ENCODE peak calls at places on chromosomes 11 and 22, in eight cellular contexts. Y is heart right ventricle, K is GM12878, L is AG04450, T is mucosa of descending colon, E is tibial nerve, X is AG10803, Q is lower lobe of right lung. N is an unnamed sample.

GRCh38 chr11:28195449-28195848 is 87.3 kb downstream of the METTL15 start:
- DNase-seq in Y (no peak), K (no peak), L (no peak), T (no peak), E (no peak), X (no peak), Q (no peak), N (no peak)

GRCh38 chr11:36490026-36490806 is 19.9 kb downstream of the TRAF6 start:
- DNase-seq in Y (no peak), K (no peak), L (no peak), T (no peak), E (no peak), X (no peak), Q (no peak), N (no peak)

GRCh38 chr22:45503816-45504702 is 1.4 kb downstream of the FBLN1 start:
- DNase-seq in Y (no peak), K (no peak), L (no peak), T (no peak), E (no peak), X (peak), Q (peak), N (no peak)

GRCh38 chr22:34111210-34111824 is 191.0 kb upstream of the LARGE1 start:
- DNase-seq in Y (peak), K (no peak), L (no peak), T (no peak), E (no peak), X (peak), Q (no peak), N (no peak)

GRCh38 chr11:11620251-11620965 is 1.4 kb downstream of the GALNT18 start:
- DNase-seq in Y (peak), K (no peak), L (no peak), T (peak), E (no peak), X (no peak), Q (peak), N (no peak)

GRCh38 chr22:39170825-39171622 is 18.5 kb upstream of the CBX7 start:
- DNase-seq in Y (peak), K (peak), L (peak), T (peak), E (peak), X (peak), Q (peak), N (no peak)

GRCh38 chr22:41499624-41500280 is 30.8 kb downstream of the ACO2 start:
- DNase-seq in Y (no peak), K (no peak), L (no peak), T (no peak), E (no peak), X (no peak), Q (no peak), N (no peak)

GRCh38 chr22:35352214-35353111 is 28.4 kb upstream of the HMOX1 start:
- DNase-seq in Y (peak), K (no peak), L (no peak), T (peak), E (peak), X (peak), Q (peak), N (no peak)

GRCh38 chr22:24086310-24086709 is 75.2 kb downstream of the CABIN1 start:
- DNase-seq in Y (no peak), K (no peak), L (no peak), T (no peak), E (no peak), X (no peak), Q (peak), N (no peak)

GRCh38 chr22:46373838-46374662 is 38.5 kb downstream of the TRMU start:
- DNase-seq in Y (no peak), K (peak), L (no peak), T (peak), E (no peak), X (no peak), Q (no peak), N (no peak)

GRCh38 chr11:118436639-118437045 is 350 bp downstream of the KMT2A start:
- DNase-seq in Y (no peak), K (no peak), L (no peak), T (peak), E (no peak), X (no peak), Q (peak), N (no peak)

DNA sequence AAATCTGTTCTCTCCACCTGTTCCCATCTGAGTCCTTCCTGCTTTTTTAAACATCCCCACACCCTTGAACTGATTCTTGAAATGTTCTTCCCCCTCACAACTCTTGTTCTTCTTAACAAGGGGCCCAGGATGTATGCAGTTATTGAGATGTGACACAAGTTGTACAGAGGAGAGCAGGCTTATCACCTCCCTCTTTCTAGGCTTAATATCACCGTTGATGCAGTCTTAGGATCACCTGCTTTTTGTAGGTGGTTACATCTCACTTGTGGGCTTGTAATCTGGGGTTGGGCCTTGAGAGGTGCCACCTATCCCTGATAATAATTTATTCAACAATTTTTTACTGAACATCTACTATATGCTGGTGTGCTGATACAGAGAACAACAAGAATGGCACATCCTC is 6.2 kb downstream of the CRYBB3 start:
- DNase-seq in Y (no peak), K (no peak), L (no peak), T (no peak), E (no peak), X (no peak), Q (no peak), N (no peak)
- H3K4me3 ChIP-seq in Y (no peak), K (no peak), L (no peak), T (no peak), E (no peak), X (no peak), Q (no peak), N (no peak)

DNA sequence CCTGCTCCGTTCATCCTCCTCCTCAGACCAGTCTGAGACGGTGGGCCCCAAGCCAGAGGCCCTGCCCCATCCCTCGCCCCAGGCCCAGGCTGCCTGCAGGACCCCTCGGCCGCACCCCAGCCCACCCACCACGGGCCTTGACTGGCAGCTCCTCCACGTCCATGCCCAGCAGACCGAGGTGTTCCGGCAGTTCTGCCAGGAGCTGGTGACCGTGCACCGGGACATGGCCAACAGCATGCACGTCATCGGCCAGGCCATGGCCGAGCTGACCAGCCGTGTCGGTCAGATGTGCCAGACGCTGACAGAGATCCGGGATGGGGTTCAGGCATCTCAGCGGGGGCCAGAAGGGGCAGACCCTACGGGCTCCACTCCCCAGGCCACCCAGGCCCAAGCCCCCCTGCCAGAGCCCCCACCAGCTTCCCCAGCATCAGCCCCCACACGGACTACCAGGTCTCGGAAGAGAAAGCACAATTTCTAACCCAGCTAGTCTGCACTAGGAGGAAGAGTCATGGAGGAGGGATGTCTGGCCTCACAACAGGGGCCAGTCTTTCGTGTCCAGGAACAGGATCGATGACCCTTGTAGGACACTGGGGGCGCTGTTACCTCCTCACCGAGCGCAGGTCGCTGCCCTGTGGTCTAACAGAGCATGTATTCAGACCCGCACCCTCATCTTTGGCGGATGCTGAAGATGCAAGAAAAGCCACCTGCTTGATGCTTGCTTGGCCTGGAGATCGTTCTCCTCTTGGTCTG is 66.3 kb downstream of the PRDM11 start:
- DNase-seq in Y (no peak), K (no peak), L (no peak), T (no peak), E (no peak), X (no peak), Q (no peak), N (no peak)
- TF ChIP-seq CTCF in Y (no peak), K (peak), L (peak), T (no peak), E (no peak), X (no peak), Q (no peak), N (no peak)

DNA sequence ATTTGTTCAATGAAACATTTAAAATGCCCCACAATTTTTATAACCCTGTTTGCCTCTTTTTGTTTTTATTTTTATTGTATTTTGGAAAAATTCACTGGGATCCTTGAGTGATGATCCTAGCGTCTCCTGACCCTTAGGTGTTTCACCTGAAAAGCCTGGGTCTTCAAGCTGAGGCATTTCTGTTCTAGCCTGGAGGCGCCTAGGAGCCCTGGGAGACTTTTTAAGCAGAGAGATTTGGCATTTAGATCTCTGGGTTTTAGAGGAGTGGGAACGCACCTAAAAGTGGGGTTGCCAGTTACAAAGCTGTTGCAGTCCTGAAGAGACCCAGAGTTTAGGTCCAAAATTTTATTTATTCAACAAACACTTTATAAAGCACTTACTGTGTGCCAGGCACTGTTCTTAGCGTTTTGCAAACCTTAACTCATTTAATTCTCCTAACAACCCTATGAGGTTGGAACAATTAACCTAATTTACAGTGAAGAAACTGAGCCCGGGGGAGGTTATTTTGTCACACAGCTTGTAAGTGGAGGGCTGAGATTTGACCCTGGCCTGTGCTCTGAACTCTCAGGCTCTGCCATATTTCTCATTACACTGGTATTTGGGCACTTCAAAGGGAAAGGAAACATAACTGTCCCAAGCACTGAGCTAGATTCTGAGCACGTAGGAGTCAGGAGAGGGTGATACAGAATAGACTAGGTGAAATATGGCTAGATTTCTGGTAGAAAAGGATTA is 834 bp upstream of the FADS1 start:
- DNase-seq in Y (no peak), K (no peak), L (no peak), T (no peak), E (no peak), X (no peak), Q (no peak), N (no peak)
- H3K4me3 ChIP-seq in Y (peak), K (peak), L (peak), T (no peak), E (peak), X (peak), Q (peak), N (peak)

GRCh38 chr11:5753943-5754342 is at the start of gene OR52N4:
- DNase-seq in Y (no peak), K (no peak), L (no peak), T (no peak), E (no peak), X (no peak), Q (no peak), N (no peak)
- TF ChIP-seq CTCF in Y (no peak), K (no peak), L (no peak), T (no peak), E (no peak), X (no peak), Q (no peak), N (no peak)